ENCODE peak calls at places on chromosomes 1 and 21, in four cellular contexts. Z, J, R and X are unnamed samples.

GRCh38 chr1:209688746-209689234 is 13.6 kb downstream of the G0S2 start:
- DNase-seq in Z (no peak), J (no peak), R (no peak), X (peak; percentile 7)

GRCh38 chr1:81832573-81832972 is 31.8 kb downstream of the ADGRL2 start:
- DNase-seq in Z (no peak), J (peak; percentile 18), R (no peak), X (peak; percentile 16)

GRCh38 chr1:6396998-6397397 is 3.4 kb upstream of the ACOT7 start:
- DNase-seq in Z (no peak), J (no peak), R (peak; percentile 27), X (no peak)

GRCh38 chr1:207838156-207839082 is 72.5 kb downstream of the CD34 start:
- DNase-seq in Z (peak; percentile 80), J (no peak), R (no peak), X (no peak)

GRCh38 chr1:84181350-84182005 is 37.4 kb downstream of the PRKACB start:
- DNase-seq in Z (no peak), J (no peak), R (no peak), X (no peak)

GRCh38 chr1:7705048-7705907 is 65.8 kb upstream of the VAMP3 start:
- DNase-seq in Z (peak; percentile 57), J (no peak), R (no peak), X (no peak)

GRCh38 chr1:116791727-116792126 is 37.5 kb downstream of the CD2 start:
- DNase-seq in Z (no peak), J (no peak), R (no peak), X (no peak)

GRCh38 chr1:221816899-221817298 is 75.0 kb upstream of the DUSP10 start:
- DNase-seq in Z (no peak), J (peak; percentile 59), R (no peak), X (peak; percentile 83)

GRCh38 chr1:226738421-226738994 is 574 bp downstream of the ITPKB start:
- DNase-seq in Z (peak; percentile 38), J (no peak), R (peak; percentile 85), X (no peak)

GRCh38 chr1:223748773-223749733 is 36.7 kb downstream of the CAPN2 start:
- DNase-seq in Z (peak; percentile 63), J (no peak), R (peak; percentile 20), X (no peak)

GRCh38 chr1:35505911-35506798 is 51.0 kb downstream of the KIAA0319L start:
- DNase-seq in Z (no peak), J (peak; percentile 96), R (peak; percentile 63), X (peak; percentile 50)

GRCh38 chr1:91682882-91683597 is 182.4 kb downstream of the CDC7 start:
- DNase-seq in Z (no peak), J (no peak), R (no peak), X (no peak)

GRCh38 chr21:31557956-31558838 is 101.3 kb upstream of the SOD1 start:
- DNase-seq in Z (no peak), J (no peak), R (peak; percentile 72), X (no peak)

GRCh38 chr21:16302851-16303282 is 573.1 kb downstream of the USP25 start:
- DNase-seq in Z (no peak), J (peak; percentile 46), R (no peak), X (no peak)

GRCh38 chr1:184035719-184036516 is 1.6 kb downstream of the COLGALT2 start:
- DNase-seq in Z (no peak), J (no peak), R (no peak), X (no peak)

GRCh38 chr1:93672069-93672468 is 9.6 kb downstream of the BCAR3 start:
- DNase-seq in Z (peak; percentile 76), J (no peak), R (no peak), X (no peak)

GRCh38 chr1:40634901-40635655 is 30.4 kb downstream of the RIMS3 start:
- DNase-seq in Z (no peak), J (no peak), R (no peak), X (no peak)

GRCh38 chr1:247241687-247242086 is 14.2 kb upstream of the VN1R5 start:
- DNase-seq in Z (no peak), J (no peak), R (no peak), X (no peak)

GRCh38 chr1:215637041-215637573 is 70.0 kb downstream of the KCTD3 start:
- DNase-seq in Z (no peak), J (peak; percentile 55), R (no peak), X (no peak)

GRCh38 chr1:25645641-25646400 is 29.2 kb downstream of the MAN1C1 start:
- DNase-seq in Z (no peak), J (no peak), R (no peak), X (no peak)

GRCh38 chr21:42238185-42238934 is 19.4 kb downstream of the ABCG1 start:
- DNase-seq in Z (peak; percentile 7), J (no peak), R (peak; percentile 33), X (no peak)

GRCh38 chr1:183417691-183418491 is at the start of gene NMNAT2:
- DNase-seq in Z (no peak), J (no peak), R (no peak), X (no peak)

GRCh38 chr1:83130886-83131691 is 867.8 kb downstream of the TTLL7 start:
- DNase-seq in Z (no peak), J (no peak), R (no peak), X (no peak)

GRCh38 chr1:154431586-154432373 is 26.6 kb downstream of the IL6R start:
- DNase-seq in Z (no peak), J (peak; percentile 88), R (no peak), X (peak; percentile 67)

GRCh38 chr1:66497910-66498309 is 36.0 kb upstream of the SGIP1 start:
- DNase-seq in Z (no peak), J (no peak), R (no peak), X (no peak)

GRCh38 chr1:17573518-17574041 is 34.1 kb downstream of the ARHGEF10L start:
- DNase-seq in Z (no peak), J (no peak), R (no peak), X (no peak)

GRCh38 chr1:47252369-47252768 is 20.3 kb upstream of the TAL1 start:
- DNase-seq in Z (no peak), J (no peak), R (no peak), X (no peak)

GRCh38 chr1:112937070-112937469 is 18.9 kb downstream of the SLC16A1 start:
- DNase-seq in Z (no peak), J (no peak), R (no peak), X (no peak)

GRCh38 chr1:27057801-27058647 is 45.4 kb upstream of the TENT5B start:
- DNase-seq in Z (no peak), J (no peak), R (no peak), X (no peak)

GRCh38 chr1:220113136-220113695 is 19.3 kb downstream of the IARS2 start:
- DNase-seq in Z (no peak), J (no peak), R (peak; percentile 54), X (no peak)

GRCh38 chr1:2931722-2932401 is 89.4 kb upstream of the ACTRT2 start:
- DNase-seq in Z (no peak), J (no peak), R (no peak), X (no peak)

GRCh38 chr1:27597511-27598216 is 6.3 kb downstream of the AHDC1 start:
- DNase-seq in Z (no peak), J (no peak), R (no peak), X (no peak)

GRCh38 chr1:242828199-242828598 is 303.7 kb upstream of the PLD5 start:
- DNase-seq in Z (no peak), J (no peak), R (no peak), X (no peak)

DNA sequence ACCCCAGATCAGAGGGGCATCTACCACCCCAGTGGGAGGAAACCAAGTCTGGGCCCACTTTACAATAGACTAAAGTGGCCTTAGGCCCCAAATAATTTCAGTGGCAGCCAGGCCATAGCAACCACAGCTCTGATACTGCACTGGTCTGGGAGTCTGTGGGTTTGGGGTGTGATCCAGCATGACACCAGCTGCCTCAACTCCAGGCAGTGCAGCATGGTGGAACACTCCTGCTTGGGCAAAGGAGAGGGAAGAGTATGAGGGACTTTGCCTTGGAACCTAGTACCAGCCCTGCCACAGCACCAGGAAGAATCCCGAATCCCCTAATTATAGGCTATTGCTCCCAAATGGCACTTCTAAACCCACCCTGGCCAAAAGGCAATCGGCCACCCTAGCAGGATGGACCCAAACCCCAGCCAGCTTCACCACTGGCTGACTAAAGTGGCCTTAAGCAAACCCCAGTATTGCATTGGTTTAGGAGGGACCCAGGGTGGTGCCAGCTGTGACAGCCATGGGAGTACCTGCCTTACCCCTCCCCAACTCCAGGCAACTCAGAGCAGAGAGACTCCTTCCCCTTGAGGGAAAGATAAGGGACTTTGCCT is 47.1 kb downstream of the PACC1 start:
- DNase-seq in Z (no peak), J (no peak), R (no peak), X (no peak)
- H3K4me3 ChIP-seq in Z (no peak overlapping the region), J (no peak overlapping the region), R (no peak overlapping the region), X (no peak overlapping the region)

GRCh38 chr1:167438171-167439138 is 79.9 kb downstream of the CD247 start:
- DNase-seq in Z (no peak), J (no peak), R (no peak), X (no peak)
- H3K4me3 ChIP-seq in Z (peak overlapping the region; percentile 59), J (no peak overlapping the region), R (peak overlapping the region; percentile 57), X (no peak overlapping the region)

DNA sequence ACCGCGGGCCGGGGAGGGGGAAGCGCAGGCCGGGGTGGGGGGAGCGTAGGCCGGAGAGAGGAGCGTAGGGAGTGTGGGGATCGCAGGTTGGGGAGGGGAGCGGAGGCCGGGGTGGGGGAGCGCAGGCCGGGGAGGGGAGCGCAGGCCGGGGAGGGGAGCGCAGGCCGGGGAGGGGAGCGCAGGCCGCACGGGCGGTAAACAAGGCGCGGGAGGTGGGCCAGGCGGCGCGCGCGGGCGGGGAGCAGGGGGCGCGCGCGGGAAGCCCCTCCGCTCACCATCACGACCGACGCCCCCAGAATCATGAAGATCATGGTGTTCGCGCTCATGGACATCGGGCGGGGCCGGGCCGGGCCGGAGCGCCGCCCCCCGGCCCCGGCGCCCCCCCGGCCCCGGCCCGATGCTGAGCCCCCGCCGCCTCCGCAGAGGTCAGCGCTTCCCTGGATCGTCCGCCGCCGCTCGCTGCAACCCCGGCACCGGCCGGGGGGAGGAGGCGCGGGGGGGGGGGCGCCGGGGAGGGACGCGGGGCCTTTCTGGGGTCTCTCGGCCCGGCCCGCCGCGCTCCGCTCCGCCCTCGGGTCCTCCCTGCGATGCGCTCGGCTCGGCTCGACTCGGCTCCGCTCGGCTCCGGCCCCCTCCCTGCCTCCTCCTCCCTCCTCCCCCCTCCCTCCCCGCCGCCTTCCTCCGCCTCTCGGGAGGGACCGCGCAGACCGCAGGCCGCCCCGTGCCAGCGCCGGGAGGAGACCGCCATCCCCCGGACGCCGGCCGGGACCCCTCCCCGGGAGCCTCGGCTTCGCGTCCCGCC is at the start of gene TMEM240:
- DNase-seq in Z (peak; percentile 86), J (peak; percentile 17), R (no peak), X (peak; percentile 8)
- H3K4me3 ChIP-seq in Z (peak within 1 kb of the TSS; percentile 73), J (peak within 1 kb of the TSS; percentile 47), R (no peak within 1 kb of the TSS), X (peak within 1 kb of the TSS; percentile 66)

GRCh38 chr1:178124115-178124514 is 30.2 kb downstream of the RASAL2 start:
- DNase-seq in Z (no peak), J (no peak), R (no peak), X (no peak)

GRCh38 chr1:178122283-178122682 is 28.4 kb downstream of the RASAL2 start:
- DNase-seq in Z (no peak), J (no peak), R (no peak), X (no peak)

GRCh38 chr1:178127482-178127881 is 33.6 kb downstream of the RASAL2 start:
- DNase-seq in Z (no peak), J (no peak), R (no peak), X (no peak)

GRCh38 chr1:178126261-178126660 is 32.4 kb downstream of the RASAL2 start:
- DNase-seq in Z (no peak), J (no peak), R (no peak), X (no peak)

DNA sequence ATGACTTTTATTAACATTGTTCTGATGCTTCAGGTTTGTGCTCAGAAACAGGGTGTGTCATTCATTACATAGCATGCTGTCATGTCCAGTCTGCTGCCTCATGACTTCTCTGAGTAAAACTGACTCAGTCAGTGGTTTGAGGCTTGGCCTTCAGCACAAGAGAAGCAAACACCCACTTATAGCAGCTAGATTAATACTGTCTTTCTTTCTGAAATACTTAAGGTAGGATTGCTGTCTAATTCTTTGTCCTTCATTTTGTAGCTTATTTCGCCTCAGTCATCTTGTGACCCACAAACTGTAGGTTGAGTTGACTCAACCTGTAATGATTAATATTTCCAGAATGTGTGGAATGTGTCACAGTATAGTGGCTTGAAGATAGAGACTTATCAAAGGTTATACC is 32.9 kb downstream of the RASAL2 start:
- DNase-seq in Z (no peak), J (peak; percentile 70), R (no peak), X (peak; percentile 59)
- H3K4me3 ChIP-seq in Z (no peak overlapping the region), J (no peak overlapping the region), R (no peak overlapping the region), X (no peak overlapping the region)